ENCODE peak calls at places on chromosomes 12 and 14, in five cellular contexts. One of them, this sample, is unnamed.

GRCh38 chr12:114369088-114369487 is 36.9 kb downstream of the TBX5 start:
- DNase-seq in K562: no peak
- DNase-seq in SK-N-SH: no peak
- DNase-seq in IMR-90: no peak
- DNase-seq in GM12878: no peak
- DNase-seq in this sample: no peak

GRCh38 chr12:130405332-130405731 is 67.6 kb downstream of the PIWIL1 start:
- DNase-seq in IMR-90: no peak
- DNase-seq in GM12878: no peak
- DNase-seq in SK-N-SH: no peak
- DNase-seq in K562: no peak
- DNase-seq in this sample: no peak

GRCh38 chr14:66045572-66046021 is 440.6 kb upstream of the CCDC196 start:
- DNase-seq in GM12878: no peak
- DNase-seq in SK-N-SH: no peak
- DNase-seq in IMR-90: no peak
- DNase-seq in K562: no peak
- DNase-seq in this sample: no peak

GRCh38 chr14:106489112-106489881 is 962.9 kb downstream of the TMEM121 start:
- DNase-seq in IMR-90: no peak
- DNase-seq in SK-N-SH: no peak
- DNase-seq in GM12878: no peak
- DNase-seq in K562: no peak
- DNase-seq in this sample: no peak

GRCh38 chr12:89059721-89060120 is 292.6 kb downstream of the DUSP6 start:
- DNase-seq in K562: no peak
- DNase-seq in IMR-90: no peak
- DNase-seq in GM12878: no peak
- DNase-seq in SK-N-SH: no peak
- DNase-seq in this sample: no peak

GRCh38 chr12:105018761-105019160 is 32.6 kb downstream of the NOPCHAP1 start:
- DNase-seq in SK-N-SH: no peak
- DNase-seq in GM12878: no peak
- DNase-seq in IMR-90: no peak
- DNase-seq in K562: no peak
- DNase-seq in this sample: no peak

GRCh38 chr14:50844397-50844796 is 13.4 kb upstream of the NIN start:
- DNase-seq in IMR-90: no peak
- DNase-seq in GM12878: no peak
- DNase-seq in K562: no peak
- DNase-seq in SK-N-SH: no peak
- DNase-seq in this sample: no peak

GRCh38 chr12:11885261-11886038 is 185.3 kb upstream of the BCL2L14 start:
- DNase-seq in IMR-90: peak; percentile 76
- DNase-seq in K562: no peak
- DNase-seq in GM12878: no peak
- DNase-seq in SK-N-SH: no peak
- DNase-seq in this sample: peak; percentile 80

GRCh38 chr12:82082476-82082875 is 275.7 kb downstream of the CCDC59 start:
- DNase-seq in SK-N-SH: no peak
- DNase-seq in K562: no peak
- DNase-seq in IMR-90: no peak
- DNase-seq in GM12878: no peak
- DNase-seq in this sample: no peak

GRCh38 chr12:48026081-48026827 is 22.0 kb upstream of the COL2A1 start:
- DNase-seq in SK-N-SH: no peak
- DNase-seq in GM12878: no peak
- DNase-seq in K562: no peak
- DNase-seq in IMR-90: no peak
- DNase-seq in this sample: no peak

GRCh38 chr14:53217283-53217994 is 64.3 kb upstream of the DDHD1 start:
- DNase-seq in K562: peak; percentile 73
- DNase-seq in IMR-90: peak; percentile 33
- DNase-seq in SK-N-SH: peak; percentile 87
- DNase-seq in GM12878: peak; percentile 28
- DNase-seq in this sample: peak; percentile 88

GRCh38 chr12:18700254-18700653 is 37.6 kb downstream of the PLCZ1 start:
- DNase-seq in SK-N-SH: peak; percentile 1
- DNase-seq in K562: no peak
- DNase-seq in GM12878: no peak
- DNase-seq in IMR-90: peak; percentile 96
- DNase-seq in this sample: no peak

GRCh38 chr14:65449647-65450046 is 37.1 kb downstream of the FUT8 start:
- DNase-seq in K562: no peak
- DNase-seq in IMR-90: no peak
- DNase-seq in SK-N-SH: no peak
- DNase-seq in GM12878: no peak
- DNase-seq in this sample: no peak

GRCh38 chr12:104456950-104457745 is 400 bp downstream of the CHST11 start:
- DNase-seq in GM12878: no peak
- DNase-seq in IMR-90: peak; percentile 61
- DNase-seq in SK-N-SH: peak; percentile 81
- DNase-seq in K562: peak; percentile 53
- DNase-seq in this sample: peak; percentile 88

GRCh38 chr12:10223208-10223607 is 10.5 kb downstream of the GABARAPL1 start:
- DNase-seq in SK-N-SH: no peak
- DNase-seq in GM12878: no peak
- DNase-seq in IMR-90: no peak
- DNase-seq in K562: no peak
- DNase-seq in this sample: no peak

GRCh38 chr14:72172075-72172474 is 239.8 kb downstream of the RGS6 start:
- DNase-seq in GM12878: no peak
- DNase-seq in SK-N-SH: no peak
- DNase-seq in IMR-90: no peak
- DNase-seq in K562: no peak
- DNase-seq in this sample: no peak

GRCh38 chr14:24843494-24843893 is 206.5 kb downstream of the STXBP6 start:
- DNase-seq in SK-N-SH: no peak
- DNase-seq in IMR-90: no peak
- DNase-seq in K562: no peak
- DNase-seq in GM12878: peak; percentile 13
- DNase-seq in this sample: no peak

GRCh38 chr12:47741340-47741703 is 16.0 kb upstream of the ENDOU start:
- DNase-seq in IMR-90: no peak
- DNase-seq in GM12878: no peak
- DNase-seq in SK-N-SH: peak; percentile 79
- DNase-seq in K562: no peak
- DNase-seq in this sample: no peak

GRCh38 chr14:103026988-103027387 is 30.4 kb downstream of the CDC42BPB start:
- DNase-seq in K562: no peak
- DNase-seq in SK-N-SH: no peak
- DNase-seq in GM12878: no peak
- DNase-seq in IMR-90: no peak
- DNase-seq in this sample: no peak

GRCh38 chr12:55940065-55940732 is 9.2 kb downstream of the DGKA start:
- DNase-seq in IMR-90: peak; percentile 81
- DNase-seq in SK-N-SH: peak; percentile 90
- DNase-seq in GM12878: peak; percentile 60
- DNase-seq in K562: peak; percentile 92
- DNase-seq in this sample: peak; percentile 87

GRCh38 chr12:45234134-45234865 is 18.4 kb downstream of the ANO6 start:
- DNase-seq in SK-N-SH: peak; percentile 33
- DNase-seq in GM12878: no peak
- DNase-seq in IMR-90: peak; percentile 98
- DNase-seq in K562: peak; percentile 42
- DNase-seq in this sample: peak; percentile 91

GRCh38 chr12:52992699-52993557 is 13.3 kb upstream of the EIF4B start:
- DNase-seq in IMR-90: peak; percentile 60
- DNase-seq in SK-N-SH: no peak
- DNase-seq in GM12878: no peak
- DNase-seq in K562: peak; percentile 63
- DNase-seq in this sample: peak; percentile 92

GRCh38 chr12:49545815-49546214 is 7.0 kb downstream of the KCNH3 start:
- DNase-seq in K562: no peak
- DNase-seq in GM12878: no peak
- DNase-seq in SK-N-SH: peak; percentile 19
- DNase-seq in IMR-90: no peak
- DNase-seq in this sample: no peak

GRCh38 chr12:52025301-52026172 is 18.8 kb downstream of the TAMALIN start:
- DNase-seq in IMR-90: peak; percentile 77
- DNase-seq in K562: peak; percentile 81
- DNase-seq in GM12878: peak; percentile 45
- DNase-seq in SK-N-SH: peak; percentile 87
- DNase-seq in this sample: peak; percentile 91

GRCh38 chr14:33062881-33063280 is 124.2 kb downstream of the NPAS3 start:
- DNase-seq in IMR-90: no peak
- DNase-seq in K562: no peak
- DNase-seq in SK-N-SH: peak; percentile 10
- DNase-seq in GM12878: no peak
- DNase-seq in this sample: no peak

GRCh38 chr12:31007153-31007495 is 66.5 kb upstream of the DDX11 start:
- DNase-seq in GM12878: no peak
- DNase-seq in IMR-90: no peak
- DNase-seq in SK-N-SH: no peak
- DNase-seq in K562: no peak
- DNase-seq in this sample: no peak

GRCh38 chr12:31004666-31005065 is 69.0 kb upstream of the DDX11 start:
- DNase-seq in SK-N-SH: no peak
- DNase-seq in IMR-90: no peak
- DNase-seq in K562: no peak
- DNase-seq in GM12878: no peak
- DNase-seq in this sample: no peak

GRCh38 chr12:31006416-31007152 is 67.1 kb upstream of the DDX11 start:
- DNase-seq in GM12878: no peak
- DNase-seq in SK-N-SH: no peak
- DNase-seq in K562: no peak
- DNase-seq in IMR-90: no peak
- DNase-seq in this sample: no peak

GRCh38 chr12:31005256-31005943 is 68.3 kb upstream of the DDX11 start:
- DNase-seq in K562: no peak
- DNase-seq in GM12878: no peak
- DNase-seq in SK-N-SH: peak; percentile 9
- DNase-seq in IMR-90: no peak
- DNase-seq in this sample: no peak

DNA sequence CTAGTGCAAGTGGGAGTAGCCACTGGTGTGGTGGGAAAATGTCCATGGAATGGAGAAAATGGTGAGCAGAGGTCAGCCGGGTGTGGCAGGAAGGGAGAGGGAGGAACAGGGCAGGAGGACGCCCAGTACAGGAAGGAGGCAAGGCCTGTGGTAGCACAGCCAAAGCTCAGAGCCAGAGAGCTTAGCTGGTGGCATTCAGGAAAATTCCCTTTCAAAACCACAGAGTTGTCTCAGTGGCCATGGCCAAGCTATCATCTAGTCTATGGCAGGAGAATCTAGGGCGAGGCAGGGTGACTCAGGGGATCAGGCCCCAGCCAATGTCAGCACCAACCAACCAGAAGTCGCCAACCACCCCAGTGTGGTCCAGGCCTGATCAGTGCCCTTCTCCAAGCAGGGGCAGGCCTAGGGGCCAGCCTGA is 67.7 kb upstream of the DDX11 start:
- DNase-seq in GM12878: no peak
- DNase-seq in K562: no peak
- DNase-seq in IMR-90: peak; percentile 20
- DNase-seq in SK-N-SH: peak; percentile 6
- DNase-seq in this sample: peak; percentile 74
- TF ChIP-seq RCOR1 in GM12878: no peak
- TF ChIP-seq RCOR1 in K562: no peak
- TF ChIP-seq RCOR1 in IMR-90: no peak
- TF ChIP-seq RCOR1 in SK-N-SH: no peak
- TF ChIP-seq RCOR1 in this sample: no peak

GRCh38 chr12:102821149-102821548 is 95.9 kb downstream of the PAH start:
- DNase-seq in IMR-90: no peak
- DNase-seq in K562: no peak
- DNase-seq in SK-N-SH: no peak
- DNase-seq in GM12878: no peak
- DNase-seq in this sample: no peak

GRCh38 chr12:102824218-102824835 is 92.7 kb downstream of the PAH start:
- DNase-seq in SK-N-SH: peak; percentile 5
- DNase-seq in IMR-90: peak; percentile 2
- DNase-seq in GM12878: no peak
- DNase-seq in K562: peak; percentile 38
- DNase-seq in this sample: peak; percentile 27
- TF ChIP-seq RCOR1 in SK-N-SH: no peak
- TF ChIP-seq RCOR1 in IMR-90: no peak
- TF ChIP-seq RCOR1 in GM12878: no peak
- TF ChIP-seq RCOR1 in K562: no peak
- TF ChIP-seq RCOR1 in this sample: no peak

DNA sequence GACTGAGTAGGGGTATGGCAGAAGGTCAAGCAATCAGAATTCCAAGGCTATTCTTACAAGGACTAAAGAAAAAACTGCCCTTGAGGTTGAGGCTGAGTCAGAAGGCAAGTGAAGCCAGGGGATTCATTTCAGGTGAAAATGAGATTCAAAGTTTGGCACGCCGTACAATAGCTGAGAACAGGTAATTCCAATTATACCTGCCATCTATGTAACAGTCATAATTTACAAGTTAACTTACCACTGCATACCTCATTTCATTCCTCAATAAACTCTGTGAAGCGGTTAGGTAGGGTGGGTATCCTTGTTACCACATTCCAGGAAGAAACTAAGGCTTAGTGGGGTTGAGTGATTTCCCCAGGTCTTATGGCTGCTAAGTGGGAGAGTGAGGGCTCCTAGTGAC is 64.1 kb downstream of the STON2 start:
- DNase-seq in K562: no peak
- DNase-seq in SK-N-SH: no peak
- DNase-seq in GM12878: no peak
- DNase-seq in IMR-90: no peak
- DNase-seq in this sample: no peak
- TF ChIP-seq RCOR1 in K562: no peak
- TF ChIP-seq RCOR1 in SK-N-SH: no peak
- TF ChIP-seq RCOR1 in GM12878: no peak
- TF ChIP-seq RCOR1 in IMR-90: no peak
- TF ChIP-seq RCOR1 in this sample: no peak

GRCh38 chr12:106955377-106956047 is at the start of gene TMEM263:
- DNase-seq in IMR-90: peak; percentile 95
- DNase-seq in GM12878: peak; percentile 83
- DNase-seq in SK-N-SH: peak; percentile 100
- DNase-seq in K562: peak; percentile 96
- DNase-seq in this sample: peak; percentile 98
- TF ChIP-seq RCOR1 in IMR-90: no peak
- TF ChIP-seq RCOR1 in GM12878: no peak
- TF ChIP-seq RCOR1 in SK-N-SH: no peak
- TF ChIP-seq RCOR1 in K562: no peak
- TF ChIP-seq RCOR1 in this sample: no peak

DNA sequence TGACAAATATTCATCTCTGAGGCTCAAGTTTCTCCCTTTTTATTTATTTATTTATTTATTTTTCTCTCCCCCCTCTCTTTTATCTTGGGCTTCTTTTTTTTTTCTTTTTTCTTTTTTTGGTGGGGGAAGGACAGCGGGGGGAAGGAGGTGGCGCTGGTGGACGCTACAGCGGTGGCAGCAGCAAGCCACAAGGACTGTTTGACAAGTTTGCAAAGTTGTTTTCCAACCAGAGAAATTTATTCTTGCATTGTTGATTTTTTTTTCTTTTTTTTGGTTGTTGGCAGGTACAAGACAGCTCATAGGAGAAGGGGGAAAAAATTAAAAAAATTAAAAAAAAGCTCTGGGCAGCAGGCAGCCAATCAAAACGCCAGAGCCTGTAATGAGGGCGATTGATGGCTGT is 36.4 kb downstream of the BCL11B start:
- DNase-seq in K562: no peak
- DNase-seq in IMR-90: no peak
- DNase-seq in GM12878: no peak
- DNase-seq in SK-N-SH: no peak
- DNase-seq in this sample: no peak
- TF ChIP-seq RCOR1 in K562: no peak
- TF ChIP-seq RCOR1 in IMR-90: no peak
- TF ChIP-seq RCOR1 in GM12878: no peak
- TF ChIP-seq RCOR1 in SK-N-SH: no peak
- TF ChIP-seq RCOR1 in this sample: no peak

This sample was measured in A549.